ENCODE peak calls at places on chromosome X, in ten cellular contexts. One of them, this sample, is unnamed.

GRCh38 chrX:84186603-84187358 is 1.2 kb downstream of the RPS6KA6 start:
- DNase-seq in activated CD8-positive, alpha-beta memory T cell treated with anti-CD3 and anti-CD28 coated beads for 4 hours: no peak
- DNase-seq in HS-5: no peak
- DNase-seq in NCI-H774: no peak
- DNase-seq in right atrium auricular region: no peak
- DNase-seq in NCI-H1930: no peak
- DNase-seq in stimulated activated CD8-positive, alpha-beta memory T cell treated with anti-CD3 and anti-CD28 coated beads, Interleukin-7, amount 100 ng/mL, for 1 hour: no peak
- DNase-seq in epithelial cell of esophagus: peak
- DNase-seq in brain pericyte: no peak
- DNase-seq in stimulated activated naive B cell treated with anti-CD40 and anti-IgM and Interleukin-4, amounts not matched to agents 10 μg/mL and 1 μg/mL and 100 μg/mL, for 72 hours: no peak
- DNase-seq in this sample: no peak

GRCh38 chrX:133698298-133698697 is 283.0 kb upstream of the GPC4 start:
- DNase-seq in activated CD8-positive, alpha-beta memory T cell treated with anti-CD3 and anti-CD28 coated beads for 4 hours: no peak
- DNase-seq in HS-5: no peak
- DNase-seq in NCI-H774: no peak
- DNase-seq in right atrium auricular region: no peak
- DNase-seq in NCI-H1930: no peak
- DNase-seq in stimulated activated CD8-positive, alpha-beta memory T cell treated with anti-CD3 and anti-CD28 coated beads, Interleukin-7, amount 100 ng/mL, for 1 hour: no peak
- DNase-seq in epithelial cell of esophagus: peak
- DNase-seq in brain pericyte: peak
- DNase-seq in stimulated activated naive B cell treated with anti-CD40 and anti-IgM and Interleukin-4, amounts not matched to agents 10 μg/mL and 1 μg/mL and 100 μg/mL, for 72 hours: no peak
- DNase-seq in this sample: no peak

GRCh38 chrX:63652086-63652775 is 132.8 kb downstream of the ARHGEF9 start:
- DNase-seq in activated CD8-positive, alpha-beta memory T cell treated with anti-CD3 and anti-CD28 coated beads for 4 hours: no peak
- DNase-seq in HS-5: peak
- DNase-seq in NCI-H774: no peak
- DNase-seq in right atrium auricular region: no peak
- DNase-seq in NCI-H1930: no peak
- DNase-seq in stimulated activated CD8-positive, alpha-beta memory T cell treated with anti-CD3 and anti-CD28 coated beads, Interleukin-7, amount 100 ng/mL, for 1 hour: no peak
- DNase-seq in epithelial cell of esophagus: no peak
- DNase-seq in brain pericyte: no peak
- DNase-seq in stimulated activated naive B cell treated with anti-CD40 and anti-IgM and Interleukin-4, amounts not matched to agents 10 μg/mL and 1 μg/mL and 100 μg/mL, for 72 hours: no peak
- DNase-seq in this sample: no peak

GRCh38 chrX:143853488-143853887 is 30.4 kb upstream of the UBE2NL start:
- DNase-seq in activated CD8-positive, alpha-beta memory T cell treated with anti-CD3 and anti-CD28 coated beads for 4 hours: no peak
- DNase-seq in HS-5: no peak
- DNase-seq in NCI-H774: no peak
- DNase-seq in right atrium auricular region: no peak
- DNase-seq in NCI-H1930: no peak
- DNase-seq in stimulated activated CD8-positive, alpha-beta memory T cell treated with anti-CD3 and anti-CD28 coated beads, Interleukin-7, amount 100 ng/mL, for 1 hour: no peak
- DNase-seq in epithelial cell of esophagus: no peak
- DNase-seq in brain pericyte: no peak
- DNase-seq in stimulated activated naive B cell treated with anti-CD40 and anti-IgM and Interleukin-4, amounts not matched to agents 10 μg/mL and 1 μg/mL and 100 μg/mL, for 72 hours: no peak
- DNase-seq in this sample: no peak

GRCh38 chrX:138765061-138765460 is 53.5 kb upstream of the FGF13 start:
- DNase-seq in activated CD8-positive, alpha-beta memory T cell treated with anti-CD3 and anti-CD28 coated beads for 4 hours: no peak
- DNase-seq in HS-5: peak
- DNase-seq in NCI-H774: no peak
- DNase-seq in right atrium auricular region: no peak
- DNase-seq in NCI-H1930: no peak
- DNase-seq in stimulated activated CD8-positive, alpha-beta memory T cell treated with anti-CD3 and anti-CD28 coated beads, Interleukin-7, amount 100 ng/mL, for 1 hour: no peak
- DNase-seq in epithelial cell of esophagus: peak
- DNase-seq in brain pericyte: no peak
- DNase-seq in stimulated activated naive B cell treated with anti-CD40 and anti-IgM and Interleukin-4, amounts not matched to agents 10 μg/mL and 1 μg/mL and 100 μg/mL, for 72 hours: no peak
- DNase-seq in this sample: no peak

GRCh38 chrX:48465336-48465933 is 4.6 kb downstream of the SLC38A5 start:
- DNase-seq in activated CD8-positive, alpha-beta memory T cell treated with anti-CD3 and anti-CD28 coated beads for 4 hours: no peak
- DNase-seq in HS-5: peak
- DNase-seq in NCI-H774: no peak
- DNase-seq in right atrium auricular region: no peak
- DNase-seq in NCI-H1930: no peak
- DNase-seq in stimulated activated CD8-positive, alpha-beta memory T cell treated with anti-CD3 and anti-CD28 coated beads, Interleukin-7, amount 100 ng/mL, for 1 hour: no peak
- DNase-seq in epithelial cell of esophagus: peak
- DNase-seq in brain pericyte: peak
- DNase-seq in stimulated activated naive B cell treated with anti-CD40 and anti-IgM and Interleukin-4, amounts not matched to agents 10 μg/mL and 1 μg/mL and 100 μg/mL, for 72 hours: no peak
- DNase-seq in this sample: no peak

GRCh38 chrX:22037911-22038537 is 5.9 kb downstream of the PHEX start:
- DNase-seq in activated CD8-positive, alpha-beta memory T cell treated with anti-CD3 and anti-CD28 coated beads for 4 hours: no peak
- DNase-seq in HS-5: no peak
- DNase-seq in NCI-H774: no peak
- DNase-seq in right atrium auricular region: no peak
- DNase-seq in NCI-H1930: no peak
- DNase-seq in stimulated activated CD8-positive, alpha-beta memory T cell treated with anti-CD3 and anti-CD28 coated beads, Interleukin-7, amount 100 ng/mL, for 1 hour: no peak
- DNase-seq in epithelial cell of esophagus: no peak
- DNase-seq in brain pericyte: no peak
- DNase-seq in stimulated activated naive B cell treated with anti-CD40 and anti-IgM and Interleukin-4, amounts not matched to agents 10 μg/mL and 1 μg/mL and 100 μg/mL, for 72 hours: no peak
- DNase-seq in this sample: no peak

GRCh38 chrX:143437439-143437838 is 79.8 kb downstream of the SPANXN3 start:
- DNase-seq in activated CD8-positive, alpha-beta memory T cell treated with anti-CD3 and anti-CD28 coated beads for 4 hours: no peak
- DNase-seq in HS-5: no peak
- DNase-seq in NCI-H774: no peak
- DNase-seq in right atrium auricular region: no peak
- DNase-seq in NCI-H1930: no peak
- DNase-seq in stimulated activated CD8-positive, alpha-beta memory T cell treated with anti-CD3 and anti-CD28 coated beads, Interleukin-7, amount 100 ng/mL, for 1 hour: no peak
- DNase-seq in epithelial cell of esophagus: peak
- DNase-seq in brain pericyte: no peak
- DNase-seq in stimulated activated naive B cell treated with anti-CD40 and anti-IgM and Interleukin-4, amounts not matched to agents 10 μg/mL and 1 μg/mL and 100 μg/mL, for 72 hours: no peak
- DNase-seq in this sample: no peak

GRCh38 chrX:42797646-42798045 is 19.7 kb upstream of the PPP1R2C start:
- DNase-seq in activated CD8-positive, alpha-beta memory T cell treated with anti-CD3 and anti-CD28 coated beads for 4 hours: no peak
- DNase-seq in HS-5: no peak
- DNase-seq in NCI-H774: no peak
- DNase-seq in right atrium auricular region: no peak
- DNase-seq in NCI-H1930: no peak
- DNase-seq in stimulated activated CD8-positive, alpha-beta memory T cell treated with anti-CD3 and anti-CD28 coated beads, Interleukin-7, amount 100 ng/mL, for 1 hour: no peak
- DNase-seq in epithelial cell of esophagus: peak
- DNase-seq in brain pericyte: no peak
- DNase-seq in stimulated activated naive B cell treated with anti-CD40 and anti-IgM and Interleukin-4, amounts not matched to agents 10 μg/mL and 1 μg/mL and 100 μg/mL, for 72 hours: no peak
- DNase-seq in this sample: no peak